ENCODE peak calls at places on chromosomes 13 and 19, in four cellular contexts. One of them, this sample, is unnamed.

GRCh38 chr19:16509141-16510061 is 13.2 kb downstream of the C19orf44 start:
- DNase-seq in Peyer's patch: no peak
- DNase-seq in A549: no peak
- DNase-seq in kidney: no peak
- DNase-seq in this sample: no peak

GRCh38 chr13:39952244-39953233 is 297.1 kb downstream of the COG6 start:
- DNase-seq in Peyer's patch: no peak
- DNase-seq in A549: no peak
- DNase-seq in kidney: no peak
- DNase-seq in this sample: no peak

GRCh38 chr13:50740052-50740741 is 103.3 kb downstream of the DLEU7 start:
- DNase-seq in Peyer's patch: no peak
- DNase-seq in A549: no peak
- DNase-seq in kidney: no peak
- DNase-seq in this sample: no peak

GRCh38 chr13:46845146-46845545 is 48.2 kb upstream of the ESD start:
- DNase-seq in Peyer's patch: no peak
- DNase-seq in A549: no peak
- DNase-seq in kidney: no peak
- DNase-seq in this sample: no peak

GRCh38 chr13:75908137-75908536 is 272.0 kb downstream of the LMO7 start:
- DNase-seq in Peyer's patch: no peak
- DNase-seq in A549: no peak
- DNase-seq in kidney: no peak
- DNase-seq in this sample: no peak

GRCh38 chr19:40689339-40690049 is 957 bp downstream of the NUMBL start:
- DNase-seq in Peyer's patch: peak; percentile 58
- DNase-seq in A549: no peak
- DNase-seq in kidney: no peak
- DNase-seq in this sample: no peak

GRCh38 chr13:78121459-78122348 is 203.1 kb upstream of the EDNRB start:
- DNase-seq in Peyer's patch: peak; percentile 19
- DNase-seq in A549: peak; percentile 10
- DNase-seq in kidney: no peak
- DNase-seq in this sample: no peak

GRCh38 chr19:7427944-7428343 is 60.9 kb downstream of the PEX11G start:
- DNase-seq in Peyer's patch: no peak
- DNase-seq in A549: no peak
- DNase-seq in kidney: no peak
- DNase-seq in this sample: no peak

GRCh38 chr13:24274452-24274971 is 34.9 kb upstream of the C1QTNF9 start:
- DNase-seq in Peyer's patch: peak; percentile 84
- DNase-seq in A549: no peak
- DNase-seq in kidney: no peak
- DNase-seq in this sample: no peak

GRCh38 chr19:10600149-10600548 is 13.0 kb upstream of the AP1M2 start:
- DNase-seq in Peyer's patch: no peak
- DNase-seq in A549: no peak
- DNase-seq in kidney: no peak
- DNase-seq in this sample: no peak

GRCh38 chr13:99572921-99573320 is 71.6 kb downstream of the TM9SF2 start:
- DNase-seq in Peyer's patch: no peak
- DNase-seq in A549: no peak
- DNase-seq in kidney: no peak
- DNase-seq in this sample: no peak

GRCh38 chr13:23322353-23323336 is 110.9 kb downstream of the SACS start:
- DNase-seq in Peyer's patch: no peak
- DNase-seq in A549: no peak
- DNase-seq in kidney: no peak
- DNase-seq in this sample: no peak

GRCh38 chr13:27578121-27579030 is 42.0 kb downstream of the LNX2 start:
- DNase-seq in Peyer's patch: no peak
- DNase-seq in A549: peak; percentile 2
- DNase-seq in kidney: no peak
- DNase-seq in this sample: no peak

GRCh38 chr13:28401303-28402056 is 93.4 kb downstream of the FLT1 start:
- DNase-seq in Peyer's patch: no peak
- DNase-seq in A549: no peak
- DNase-seq in kidney: no peak
- DNase-seq in this sample: no peak

GRCh38 chr19:5624741-5625140 is 1.9 kb downstream of the SAFB start:
- DNase-seq in Peyer's patch: no peak
- DNase-seq in A549: no peak
- DNase-seq in kidney: no peak
- DNase-seq in this sample: no peak

GRCh38 chr19:38134538-38135149 is 89.4 kb downstream of the DPF1 start:
- DNase-seq in Peyer's patch: peak; percentile 28
- DNase-seq in A549: peak; percentile 81
- DNase-seq in kidney: no peak
- DNase-seq in this sample: peak; percentile 25

GRCh38 chr13:35978607-35979316 is 152.4 kb downstream of the DCLK1 start:
- DNase-seq in Peyer's patch: no peak
- DNase-seq in A549: peak; percentile 12
- DNase-seq in kidney: no peak
- DNase-seq in this sample: no peak

GRCh38 chr19:2038284-2039081 is 12.6 kb downstream of the MKNK2 start:
- DNase-seq in Peyer's patch: no peak
- DNase-seq in A549: no peak
- DNase-seq in kidney: peak; percentile 74
- DNase-seq in this sample: no peak

GRCh38 chr19:33621065-33621785 is 528 bp upstream of the CHST8 start:
- DNase-seq in Peyer's patch: no peak
- DNase-seq in A549: no peak
- DNase-seq in kidney: peak; percentile 71
- DNase-seq in this sample: no peak

GRCh38 chr19:31983647-31984046 is 361.8 kb upstream of the ZNF507 start:
- DNase-seq in Peyer's patch: no peak
- DNase-seq in A549: no peak
- DNase-seq in kidney: no peak
- DNase-seq in this sample: no peak

GRCh38 chr13:97574926-97575325 is 141.0 kb downstream of the RAP2A start:
- DNase-seq in Peyer's patch: no peak
- DNase-seq in A549: no peak
- DNase-seq in kidney: no peak
- DNase-seq in this sample: no peak

GRCh38 chr13:78601886-78602560 is 1.3 kb downstream of the POU4F1 start:
- DNase-seq in Peyer's patch: no peak
- DNase-seq in A549: no peak
- DNase-seq in kidney: peak; percentile 59
- DNase-seq in this sample: no peak

GRCh38 chr13:45827318-45827717 is 24.2 kb downstream of the SIAH3 start:
- DNase-seq in Peyer's patch: no peak
- DNase-seq in A549: no peak
- DNase-seq in kidney: no peak
- DNase-seq in this sample: no peak

GRCh38 chr19:5953680-5954213 is 24.2 kb downstream of the RANBP3 start:
- DNase-seq in Peyer's patch: no peak
- DNase-seq in A549: no peak
- DNase-seq in kidney: peak; percentile 32
- DNase-seq in this sample: no peak

GRCh38 chr13:64925727-64926126 is 2304.4 kb downstream of the PCDH9 start:
- DNase-seq in Peyer's patch: no peak
- DNase-seq in A549: no peak
- DNase-seq in kidney: peak; percentile 70
- DNase-seq in this sample: no peak

GRCh38 chr13:99892189-99892588 is 79.4 kb downstream of the ZIC5 start:
- DNase-seq in Peyer's patch: no peak
- DNase-seq in A549: no peak
- DNase-seq in kidney: no peak
- DNase-seq in this sample: no peak

GRCh38 chr19:57421037-57421436 is 10.1 kb downstream of the ZNF17 start:
- DNase-seq in Peyer's patch: no peak
- DNase-seq in A549: no peak
- DNase-seq in kidney: no peak
- DNase-seq in this sample: no peak

GRCh38 chr19:47752440-47753211 is 7.3 kb downstream of the NOP53 start:
- DNase-seq in Peyer's patch: no peak
- DNase-seq in A549: no peak
- DNase-seq in kidney: no peak
- DNase-seq in this sample: no peak

GRCh38 chr13:37869506-37869755 is 141 bp downstream of the TRPC4 start:
- DNase-seq in Peyer's patch: no peak
- DNase-seq in A549: no peak
- DNase-seq in kidney: no peak
- DNase-seq in this sample: no peak

GRCh38 chr13:34172048-34172447 is 354.1 kb downstream of the RFC3 start:
- DNase-seq in Peyer's patch: no peak
- DNase-seq in A549: no peak
- DNase-seq in kidney: no peak
- DNase-seq in this sample: no peak

GRCh38 chr13:32302461-32302860 is 12.7 kb downstream of the ZAR1L start:
- DNase-seq in Peyer's patch: no peak
- DNase-seq in A549: no peak
- DNase-seq in kidney: no peak
- DNase-seq in this sample: no peak

GRCh38 chr19:34229721-34230120 is 24.6 kb upstream of the GARRE1 start:
- DNase-seq in Peyer's patch: no peak
- DNase-seq in A549: no peak
- DNase-seq in kidney: no peak
- DNase-seq in this sample: no peak

GRCh38 chr13:29175245-29175873 is 355.2 kb downstream of the MTUS2 start:
- DNase-seq in Peyer's patch: no peak
- DNase-seq in A549: no peak
- DNase-seq in kidney: no peak
- DNase-seq in this sample: no peak

DNA sequence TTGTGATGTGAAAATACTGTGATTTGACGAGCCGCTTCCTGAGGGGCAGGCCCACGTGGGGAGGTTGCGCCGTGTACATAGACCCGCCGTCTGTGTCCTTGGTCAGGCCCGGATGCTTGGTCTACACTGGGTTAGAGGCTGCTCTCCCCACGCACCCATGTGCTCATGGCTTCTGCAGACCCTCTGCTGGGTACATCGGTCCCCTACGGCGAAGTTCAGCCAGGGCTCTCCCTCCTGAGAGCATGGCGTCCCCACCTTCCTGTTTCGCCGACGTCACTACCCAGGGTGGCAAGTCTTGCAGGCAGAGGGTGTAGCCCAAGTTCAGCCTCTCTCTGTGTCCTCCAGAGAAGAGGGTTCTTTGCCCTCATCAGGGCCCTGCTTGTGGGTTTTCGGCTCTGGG is 11.0 kb downstream of the COMP start:
- DNase-seq in Peyer's patch: no peak
- DNase-seq in A549: no peak
- DNase-seq in kidney: no peak
- DNase-seq in this sample: no peak
- TF ChIP-seq CTCF in Peyer's patch: no peak
- TF ChIP-seq CTCF in A549: no peak
- TF ChIP-seq CTCF in kidney: no peak
- TF ChIP-seq CTCF in this sample: no peak

GRCh38 chr19:53101518-53101917 is 1.7 kb downstream of the ZNF160 start:
- DNase-seq in Peyer's patch: no peak
- DNase-seq in A549: no peak
- DNase-seq in kidney: no peak
- DNase-seq in this sample: no peak
- H3K27ac ChIP-seq in Peyer's patch: no peak overlapping the region
- H3K27ac ChIP-seq in A549: no peak overlapping the region
- H3K27ac ChIP-seq in kidney: no peak overlapping the region
- H3K27ac ChIP-seq in this sample: no peak overlapping the region

GRCh38 chr19:30224689-30225606 is 147.2 kb upstream of the ZNF536 start:
- DNase-seq in Peyer's patch: no peak
- DNase-seq in A549: peak; percentile 47
- DNase-seq in kidney: no peak
- DNase-seq in this sample: no peak

GRCh38 chr19:30225615-30226463 is 146.3 kb upstream of the ZNF536 start:
- DNase-seq in Peyer's patch: no peak
- DNase-seq in A549: peak; percentile 38
- DNase-seq in kidney: no peak
- DNase-seq in this sample: no peak

GRCh38 chr19:30222428-30222873 is 149.7 kb upstream of the ZNF536 start:
- DNase-seq in Peyer's patch: no peak
- DNase-seq in A549: peak; percentile 71
- DNase-seq in kidney: no peak
- DNase-seq in this sample: no peak

GRCh38 chr19:30222993-30223865 is 149.0 kb upstream of the ZNF536 start:
- DNase-seq in Peyer's patch: no peak
- DNase-seq in A549: no peak
- DNase-seq in kidney: no peak
- DNase-seq in this sample: no peak

DNA sequence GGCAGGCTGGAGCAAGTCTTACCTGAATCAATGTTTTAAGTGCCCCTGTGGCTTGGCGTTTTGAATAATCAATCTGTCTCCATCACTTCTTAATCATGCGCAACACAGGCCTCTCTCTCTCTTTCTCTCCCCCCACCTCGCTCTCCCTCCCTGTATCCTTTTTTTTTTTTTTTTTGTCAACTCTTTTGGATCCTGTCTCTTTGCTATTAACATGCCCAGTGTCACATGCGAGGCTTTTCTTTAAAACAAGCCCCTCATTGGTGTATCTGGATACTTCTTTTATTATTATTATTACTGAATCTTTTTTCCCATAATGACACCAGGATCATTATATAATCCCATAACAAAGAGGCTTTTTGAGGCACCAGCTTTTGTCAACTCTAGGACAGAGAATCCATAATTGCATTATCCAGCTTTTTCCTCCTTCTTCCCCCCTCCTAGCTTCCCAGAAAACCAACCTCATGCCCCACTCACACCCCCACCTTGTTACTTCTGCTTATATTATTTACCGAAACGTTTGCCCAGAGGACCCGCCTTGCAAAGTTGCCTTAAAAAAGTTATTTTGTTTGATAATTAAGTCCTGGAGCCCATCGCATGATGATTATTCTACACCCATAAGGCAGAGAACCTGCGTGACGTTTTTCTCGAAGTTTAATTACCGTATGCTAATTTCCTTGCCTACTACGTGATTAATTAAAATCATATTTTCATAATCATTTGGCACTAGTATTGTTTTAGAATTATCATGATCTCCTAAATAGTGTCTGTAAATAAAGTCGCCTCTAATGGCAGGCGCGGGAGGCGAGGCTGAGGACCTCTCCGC is 148.1 kb upstream of the ZNF536 start:
- DNase-seq in Peyer's patch: no peak
- DNase-seq in A549: no peak
- DNase-seq in kidney: no peak
- DNase-seq in this sample: no peak
- H3K4me3 ChIP-seq in Peyer's patch: no peak overlapping the region
- H3K4me3 ChIP-seq in A549: no peak overlapping the region
- H3K4me3 ChIP-seq in kidney: no peak overlapping the region
- H3K4me3 ChIP-seq in this sample: no peak overlapping the region

GRCh38 chr19:55208880-55209429 is 346 bp downstream of the PTPRH start:
- DNase-seq in Peyer's patch: no peak
- DNase-seq in A549: no peak
- DNase-seq in kidney: peak; percentile 29
- DNase-seq in this sample: no peak

GRCh38 chr19:55213547-55213946 is 4.2 kb upstream of the PTPRH start:
- DNase-seq in Peyer's patch: no peak
- DNase-seq in A549: no peak
- DNase-seq in kidney: no peak
- DNase-seq in this sample: no peak

GRCh38 chr19:55210120-55210493 is 806 bp upstream of the PTPRH start:
- DNase-seq in Peyer's patch: no peak
- DNase-seq in A549: peak; percentile 91
- DNase-seq in kidney: peak; percentile 7
- DNase-seq in this sample: peak; percentile 60

GRCh38 chr19:55209430-55210119 is at the start of gene PTPRH:
- DNase-seq in Peyer's patch: no peak
- DNase-seq in A549: peak; percentile 46
- DNase-seq in kidney: peak; percentile 70
- DNase-seq in this sample: no peak

GRCh38 chr19:55212447-55212846 is 3.1 kb upstream of the PTPRH start:
- DNase-seq in Peyer's patch: no peak
- DNase-seq in A549: peak; percentile 73
- DNase-seq in kidney: no peak
- DNase-seq in this sample: no peak
- TF ChIP-seq CTCF in Peyer's patch: peak; percentile 65
- TF ChIP-seq CTCF in A549: peak; percentile 36
- TF ChIP-seq CTCF in kidney: no peak
- TF ChIP-seq CTCF in this sample: peak; percentile 47

This sample was measured in keratinocyte.